ENCODE peak calls at places on chromosomes 4 and X, in six cellular contexts. C is colonic mucosa, J is IMR-90, X is HCT116, L is fibroblast of lung, A is H9. R is an unnamed sample. For H3K4me1, the result is how much of the 10 kb centered on the place peaks cover.

GRCh38 chrX:122196338-122196737 is 987.7 kb upstream of the GRIA3 start:
- DNase-seq in C (no peak), A (peak), J (no peak), X (no peak), L (no peak), R (no peak)

GRCh38 chrX:54066841-54067240 is 22.6 kb upstream of the PHF8 start:
- DNase-seq in C (no peak), X (no peak), A (no peak), J (peak), L (peak), R (no peak)

GRCh38 chr4:20284990-20285389 is 33.3 kb downstream of the SLIT2 start:
- DNase-seq in L (peak), A (no peak), J (peak), C (no peak), X (no peak), R (no peak)

GRCh38 chr4:176270669-176271068 is 1.6 kb upstream of the ASB5 start:
- DNase-seq in J (peak), A (no peak), X (peak), L (peak), C (no peak), R (no peak)

GRCh38 chr4:103098331-103098730 is 1.3 kb downstream of the BDH2 start:
- DNase-seq in L (no peak), C (no peak), X (no peak), J (peak), A (no peak), R (no peak)

GRCh38 chrX:115036029-115036428 is 18.6 kb upstream of the IL13RA2 start:
- DNase-seq in A (no peak), J (no peak), L (no peak), C (no peak), X (no peak), R (no peak)

GRCh38 chr4:118740869-118741268 is 55.7 kb downstream of the METTL14 start:
- DNase-seq in C (no peak), X (peak), J (no peak), A (no peak), L (no peak), R (peak)

GRCh38 chrX:146056511-146057081 is 239.0 kb downstream of the SLITRK2 start:
- DNase-seq in C (no peak), A (no peak), J (no peak), X (no peak), L (no peak), R (no peak)

DNA sequence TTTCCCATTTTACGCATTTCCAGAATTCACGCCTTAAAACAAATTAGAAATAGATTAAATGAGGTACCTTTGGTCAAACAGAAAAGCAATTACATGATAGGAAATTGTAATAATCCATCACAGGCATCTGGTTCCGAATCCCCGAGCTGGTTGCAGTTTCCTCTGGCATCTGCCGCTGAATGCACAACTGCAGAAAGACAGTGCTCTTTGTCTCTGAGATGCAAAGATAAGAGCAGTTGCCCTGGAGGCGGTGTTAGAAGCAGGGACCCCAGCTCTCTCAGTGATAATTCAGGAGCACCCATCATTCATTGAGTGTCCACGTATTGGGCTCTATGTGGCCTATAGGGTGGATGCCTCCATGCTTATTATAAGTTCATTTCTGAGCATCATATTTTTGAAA is 224.3 kb downstream of the LDB2 start:
- DNase-seq in L (no peak), J (no peak), X (no peak), C (no peak), A (no peak), R (no peak)
- H3K4me1 ChIP-seq in L (under half), J (under half), X (under half), C (under half), A (under half), R (under half)

GRCh38 chr4:10926025-10926424 is 241.5 kb upstream of the CLNK start:
- DNase-seq in A (no peak), C (no peak), L (peak), J (no peak), X (no peak), R (no peak)
- H3K27ac ChIP-seq in A (no peak), C (no peak), L (no peak), J (no peak), X (no peak), R (no peak)

GRCh38 chr4:112704322-112704721 is 67.4 kb downstream of the LARP7 start:
- DNase-seq in X (no peak), C (no peak), A (no peak), L (no peak), J (no peak), R (no peak)
- H3K9ac ChIP-seq in X (no peak), C (no peak), A (no peak), L (no peak), J (no peak), R (no peak)

GRCh38 chr4:158818595-158818994 is 49.8 kb downstream of the FNIP2 start:
- DNase-seq in J (no peak), L (no peak), X (no peak), A (no peak), C (no peak), R (no peak)
- H3K4me1 ChIP-seq in J (under half), L (under half), X (under half), A (under half), C (under half), R (under half)

GRCh38 chr4:55549888-55550287 is 3.2 kb upstream of the CLOCK start:
- DNase-seq in L (peak), J (peak), A (no peak), C (no peak), X (peak), R (no peak)
- H3K27ac ChIP-seq in L (no peak), J (no peak), A (no peak), C (no peak), X (peak), R (no peak)

GRCh38 chr4:2040391-2041233 is 18.5 kb upstream of the NAT8L start:
- DNase-seq in X (no peak), A (peak), C (no peak), J (no peak), L (no peak), R (no peak)
- H3K9ac ChIP-seq in X (peak), A (no peak), C (peak), J (no peak), L (no peak), R (no peak)

DNA sequence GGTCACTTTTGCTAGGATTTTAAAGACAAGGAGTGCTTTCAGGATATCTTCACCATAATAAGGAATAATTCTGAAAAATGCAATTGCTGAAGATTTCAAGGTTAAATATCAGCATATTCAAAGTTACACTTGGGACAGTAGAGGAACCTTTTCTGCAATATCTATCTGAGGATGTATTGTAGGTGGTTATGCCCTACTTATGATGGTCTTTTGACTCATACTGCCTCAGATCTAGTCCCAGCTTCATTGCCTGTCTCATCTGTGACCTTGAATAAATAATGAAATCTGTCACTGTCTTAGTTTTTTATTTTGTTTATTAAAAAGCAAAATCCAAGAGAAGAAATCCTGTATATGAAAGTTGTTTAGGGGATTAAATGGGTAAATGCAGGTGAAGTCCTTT is 2.9 kb downstream of the BANK1 start:
- DNase-seq in X (no peak), J (no peak), C (no peak), L (no peak), A (no peak), R (peak)
- H3K4me1 ChIP-seq in X (under half), J (under half), C (under half), L (under half), A (under half), R (half or more)

GRCh38 chrX:65687367-65687766 is 19.9 kb downstream of the MSN start:
- DNase-seq in L (no peak), J (no peak), A (no peak), C (no peak), X (no peak), R (no peak)
- H3K27ac ChIP-seq in L (peak), J (no peak), A (no peak), C (no peak), X (no peak), R (peak)

R was measured in Karpas-422.